ENCODE peak calls at places on chromosomes 7 and 10, in four cellular contexts. I is HepG2, Y is K562, E is SK-N-SH. L is an unnamed sample.

GRCh38 chr10:24440817-24441790 is 232.2 kb downstream of the KIAA1217 start:
- DNase-seq in I (no peak), Y (no peak), E (no peak), L (no peak)

GRCh38 chr10:124568339-124568738 is 106.7 kb downstream of the LHPP start:
- DNase-seq in I (no peak), Y (no peak), E (no peak), L (no peak)

GRCh38 chr7:159094030-159094740 is 50.5 kb downstream of the VIPR2 start:
- DNase-seq in I (no peak), Y (no peak), E (no peak), L (no peak)

GRCh38 chr10:13961853-13962252 is 368.9 kb downstream of the FRMD4A start:
- DNase-seq in I (no peak), Y (no peak), E (no peak), L (no peak)

GRCh38 chr10:47380341-47381215 is 3.5 kb downstream of the ZNF488 start:
- DNase-seq in I (no peak), Y (no peak), E (peak), L (no peak)

GRCh38 chr7:140238778-140239652 is 62.2 kb upstream of the KDM7A start:
- DNase-seq in I (peak), Y (no peak), E (no peak), L (no peak)

GRCh38 chr7:76216683-76217082 is 15.0 kb downstream of the SRRM3 start:
- DNase-seq in I (no peak), Y (no peak), E (peak), L (peak)

GRCh38 chr7:100887186-100887954 is 2.1 kb downstream of the UFSP1 start:
- DNase-seq in I (no peak), Y (peak), E (peak), L (no peak)

GRCh38 chr10:133143200-133143533 is 16.9 kb upstream of the KNDC1 start:
- DNase-seq in I (no peak), Y (peak), E (no peak), L (no peak)

GRCh38 chr7:69620063-69620462 is 21.8 kb downstream of the AUTS2 start:
- DNase-seq in I (no peak), Y (no peak), E (no peak), L (no peak)

DNA sequence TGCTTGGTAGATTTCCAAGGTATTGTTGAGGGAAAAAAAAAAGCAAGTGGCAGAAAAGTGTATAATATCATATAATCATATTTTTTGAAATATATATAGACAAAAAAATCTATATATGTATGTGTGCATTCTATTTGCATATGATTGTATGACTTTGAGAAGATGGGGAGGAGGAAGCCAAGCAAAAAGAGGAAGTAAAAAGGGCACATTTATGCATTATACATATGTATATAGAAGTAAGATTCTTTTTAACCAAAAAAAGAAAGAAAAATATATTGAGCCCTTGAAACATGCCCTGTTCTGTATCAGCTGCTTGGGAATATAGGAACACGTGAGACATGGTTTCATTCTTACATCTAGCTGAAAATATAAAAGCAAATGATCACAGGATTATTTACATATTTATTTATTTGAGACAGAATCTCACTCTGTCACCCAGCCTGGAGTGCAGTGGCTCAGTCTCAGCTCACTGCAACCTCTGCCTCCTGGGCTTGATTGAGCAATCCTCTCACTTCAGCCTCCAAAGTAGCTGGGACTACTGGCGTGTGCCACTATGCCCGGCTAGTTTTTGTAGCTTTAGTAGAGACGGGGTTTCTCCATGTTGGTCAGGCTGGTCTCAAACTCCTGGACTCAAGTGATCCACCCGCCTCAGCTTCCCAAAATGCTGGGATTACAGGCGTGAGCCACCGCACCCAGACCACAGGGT is 18.0 kb upstream of the SLF2 start:
- DNase-seq in I (no peak), Y (no peak), E (no peak), L (no peak)
- TF ChIP-seq FOXJ3 in I (no peak), Y (no peak), E (no peak), L (no peak)

GRCh38 chr7:50364645-50365044 is 60.1 kb downstream of the IKZF1 start:
- DNase-seq in I (no peak), Y (no peak), E (no peak), L (no peak)

GRCh38 chr7:50367570-50367969 is 63.1 kb downstream of the IKZF1 start:
- DNase-seq in I (no peak), Y (no peak), E (no peak), L (no peak)

GRCh38 chr7:50367098-50367497 is 62.6 kb downstream of the IKZF1 start:
- DNase-seq in I (no peak), Y (no peak), E (no peak), L (no peak)

GRCh38 chr7:50368366-50368765 is 63.9 kb downstream of the IKZF1 start:
- DNase-seq in I (no peak), Y (no peak), E (no peak), L (no peak)

DNA sequence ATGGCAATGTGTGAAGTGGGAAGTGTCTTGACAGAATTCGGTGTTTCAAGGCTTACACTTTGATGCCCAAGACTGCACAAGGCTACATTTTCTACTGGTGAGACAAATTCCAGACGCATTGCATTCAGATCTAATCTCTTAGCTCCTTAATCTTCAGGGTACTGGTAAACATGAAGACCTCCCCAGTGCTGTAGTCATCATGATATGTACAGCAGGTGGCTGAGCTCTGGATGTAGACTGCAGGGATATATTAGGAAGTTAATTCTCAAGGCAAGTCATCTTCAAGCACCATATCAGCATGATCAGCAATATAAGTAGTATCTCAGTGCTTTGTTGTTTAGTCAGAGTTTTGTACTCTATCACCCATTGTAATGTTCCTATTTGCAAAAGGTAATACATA is 61.8 kb downstream of the IKZF1 start:
- DNase-seq in I (no peak), Y (no peak), E (no peak), L (no peak)
- TF ChIP-seq FOXJ3 in I (no peak), Y (no peak), E (no peak), L (no peak)

GRCh38 chr10:110957603-110958002 is 38.2 kb downstream of the SHOC2 start:
- DNase-seq in I (no peak), Y (no peak), E (no peak), L (no peak)

GRCh38 chr10:110963162-110963561 is 43.8 kb downstream of the SHOC2 start:
- DNase-seq in I (no peak), Y (no peak), E (no peak), L (no peak)

GRCh38 chr10:110960333-110960712 is 40.9 kb downstream of the SHOC2 start:
- DNase-seq in I (no peak), Y (no peak), E (no peak), L (no peak)

GRCh38 chr10:110962443-110962842 is 43.0 kb downstream of the SHOC2 start:
- DNase-seq in I (no peak), Y (no peak), E (no peak), L (no peak)

DNA sequence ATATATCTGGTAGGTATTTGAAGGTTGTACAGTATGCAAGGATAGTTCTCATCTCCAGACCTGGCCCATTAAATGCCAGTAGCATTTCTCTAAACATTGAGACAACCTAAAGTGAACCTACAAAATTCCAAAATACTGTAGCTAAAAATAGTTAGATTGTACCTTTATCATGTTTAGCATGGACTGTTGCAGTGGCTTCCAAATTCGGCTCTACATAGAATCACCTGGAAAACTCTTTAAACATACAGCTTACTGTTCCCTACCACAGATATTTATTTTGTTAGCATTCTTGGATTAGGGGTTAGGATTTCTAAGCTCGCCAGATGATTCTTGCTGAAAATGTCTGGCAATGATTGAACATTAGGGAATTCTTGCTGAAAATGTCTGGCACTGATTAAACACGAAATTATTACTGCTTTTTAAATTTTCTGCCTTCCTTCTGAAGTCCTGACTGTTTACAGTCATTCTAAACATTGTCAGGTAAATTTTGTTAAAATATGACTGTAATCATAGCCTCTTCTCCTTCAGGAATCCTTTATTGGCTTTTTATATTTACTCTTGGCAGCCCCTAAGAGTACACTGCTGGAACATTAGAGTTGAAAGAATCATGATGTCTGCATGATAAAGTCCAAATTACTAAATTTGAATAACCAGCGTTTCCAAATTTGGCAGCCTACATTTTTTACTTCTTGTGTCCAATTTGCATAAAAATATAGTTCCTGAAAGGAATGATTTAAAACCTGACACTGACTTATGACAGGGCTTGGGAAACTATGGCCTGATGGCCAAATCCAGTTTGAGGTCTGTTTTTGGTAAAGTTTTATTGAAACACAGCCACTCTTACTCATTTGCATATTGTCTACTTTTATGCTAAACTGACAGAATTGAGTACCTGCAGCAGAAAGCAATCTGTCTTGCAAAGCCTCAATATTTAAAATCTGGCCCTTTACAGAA is 40.3 kb downstream of the SHOC2 start:
- DNase-seq in I (no peak), Y (no peak), E (no peak), L (no peak)
- TF ChIP-seq FOXJ3 in I (no peak), Y (no peak), E (no peak), L (no peak)

GRCh38 chr10:101291254-101292193 is 62.3 kb upstream of the LBX1 start:
- DNase-seq in I (peak), Y (peak), E (peak), L (peak)
- TF ChIP-seq FOXJ3 in I (no peak), Y (no peak), E (no peak), L (no peak)

DNA sequence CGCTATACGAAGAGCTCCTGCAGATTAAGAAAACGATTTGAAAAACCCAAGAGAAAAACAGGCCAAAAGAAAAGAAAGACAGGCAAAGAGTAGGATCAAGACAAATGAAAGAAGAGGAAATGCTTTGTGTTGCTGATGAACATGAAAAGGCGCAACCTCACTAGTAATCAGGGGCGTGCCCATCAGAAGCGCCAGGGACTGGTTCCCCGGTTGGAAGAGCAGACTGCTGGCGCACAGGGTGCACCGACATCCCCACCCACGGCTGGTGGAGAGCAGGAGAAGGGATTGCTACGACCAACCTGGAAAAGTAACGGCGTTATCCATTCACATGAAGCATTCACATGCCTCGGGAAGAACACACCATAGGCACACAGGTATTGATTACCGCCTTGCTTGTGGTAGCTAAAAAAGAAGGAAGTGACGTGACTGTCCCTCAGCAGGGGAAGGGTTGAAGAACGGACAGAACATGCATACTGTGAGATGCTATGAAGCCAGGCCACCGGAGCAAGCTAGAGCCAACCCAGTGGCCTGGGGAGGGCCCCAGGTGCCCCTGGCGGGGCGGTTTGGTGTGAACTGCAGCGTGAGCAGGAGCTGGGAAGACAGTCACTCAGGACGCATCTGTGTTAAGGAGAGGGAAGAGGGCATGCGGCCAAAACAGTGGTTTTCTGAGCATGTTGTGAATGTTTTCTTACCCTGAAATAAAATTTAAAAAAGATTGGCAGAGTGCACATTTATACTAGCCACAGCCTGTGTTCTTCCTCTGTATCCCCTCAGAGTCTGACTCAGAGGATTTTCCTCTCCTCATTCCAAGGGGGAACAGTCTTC is 18.3 kb downstream of the AGAP3 start:
- DNase-seq in I (no peak), Y (no peak), E (no peak), L (peak)
- TF ChIP-seq FOXJ3 in I (no peak), Y (no peak), E (no peak), L (no peak)

GRCh38 chr7:78702770-78703169 is 750.7 kb downstream of the MAGI2 start:
- DNase-seq in I (no peak), Y (no peak), E (no peak), L (no peak)
- TF ChIP-seq FOXJ3 in I (no peak), Y (no peak), E (no peak), L (no peak)

GRCh38 chr10:86687750-86688149 is 19.4 kb downstream of the LDB3 start:
- DNase-seq in I (no peak), Y (no peak), E (no peak), L (no peak)
- TF ChIP-seq FOXJ3 in I (no peak), Y (no peak), E (no peak), L (no peak)